ENCODE peak calls at places on chromosomes 5 and 9, in six cellular contexts. One of them, this sample, is unnamed.

GRCh38 chr9:121566401-121567141 is 66.9 kb upstream of the GGTA1 start:
- DNase-seq in mesenchymal stem cell: peak
- DNase-seq in H9: no peak
- DNase-seq in neuronal stem cell: no peak
- DNase-seq in trophoblast cell: no peak
- DNase-seq in IMR-90: peak
- DNase-seq in this sample: no peak

GRCh38 chr5:134902071-134902801 is 2.7 kb upstream of the PCBD2 start:
- DNase-seq in mesenchymal stem cell: no peak
- DNase-seq in H9: no peak
- DNase-seq in neuronal stem cell: no peak
- DNase-seq in trophoblast cell: no peak
- DNase-seq in IMR-90: peak
- DNase-seq in this sample: no peak

GRCh38 chr5:141845371-141845821 is 32.8 kb downstream of the PCDH1 start:
- DNase-seq in mesenchymal stem cell: no peak
- DNase-seq in H9: peak
- DNase-seq in neuronal stem cell: no peak
- DNase-seq in trophoblast cell: no peak
- DNase-seq in IMR-90: no peak
- DNase-seq in this sample: peak

GRCh38 chr5:164980480-164980879 is 1475.1 kb downstream of the MAT2B start:
- DNase-seq in mesenchymal stem cell: no peak
- DNase-seq in H9: no peak
- DNase-seq in neuronal stem cell: no peak
- DNase-seq in trophoblast cell: no peak
- DNase-seq in IMR-90: no peak
- DNase-seq in this sample: no peak

GRCh38 chr5:163569284-163569683 is 63.9 kb downstream of the MAT2B start:
- DNase-seq in mesenchymal stem cell: peak
- DNase-seq in H9: no peak
- DNase-seq in neuronal stem cell: no peak
- DNase-seq in trophoblast cell: no peak
- DNase-seq in IMR-90: peak
- DNase-seq in this sample: peak

GRCh38 chr5:74546796-74547195 is 93.7 kb downstream of the ENC1 start:
- DNase-seq in mesenchymal stem cell: peak
- DNase-seq in H9: no peak
- DNase-seq in neuronal stem cell: no peak
- DNase-seq in trophoblast cell: no peak
- DNase-seq in IMR-90: peak
- DNase-seq in this sample: no peak

GRCh38 chr5:171606414-171607024 is 179.1 kb upstream of the SMIM23 start:
- DNase-seq in mesenchymal stem cell: peak
- DNase-seq in H9: no peak
- DNase-seq in neuronal stem cell: no peak
- DNase-seq in trophoblast cell: no peak
- DNase-seq in IMR-90: peak
- DNase-seq in this sample: no peak

GRCh38 chr9:120377268-120378150 is 202.5 kb downstream of the CDK5RAP2 start:
- DNase-seq in mesenchymal stem cell: no peak
- DNase-seq in H9: no peak
- DNase-seq in neuronal stem cell: no peak
- DNase-seq in trophoblast cell: peak
- DNase-seq in IMR-90: peak
- DNase-seq in this sample: no peak

GRCh38 chr9:134356496-134357470 is 30.5 kb downstream of the RXRA start:
- DNase-seq in mesenchymal stem cell: no peak
- DNase-seq in H9: no peak
- DNase-seq in neuronal stem cell: no peak
- DNase-seq in trophoblast cell: peak
- DNase-seq in IMR-90: no peak
- DNase-seq in this sample: no peak

GRCh38 chr9:117314021-117314420 is 100.8 kb downstream of the ASTN2 start:
- DNase-seq in mesenchymal stem cell: no peak
- DNase-seq in H9: no peak
- DNase-seq in neuronal stem cell: no peak
- DNase-seq in trophoblast cell: no peak
- DNase-seq in IMR-90: no peak
- DNase-seq in this sample: peak

GRCh38 chr9:138063785-138064184 is 186.2 kb downstream of the CACNA1B start:
- DNase-seq in mesenchymal stem cell: no peak
- DNase-seq in H9: peak
- DNase-seq in neuronal stem cell: no peak
- DNase-seq in trophoblast cell: no peak
- DNase-seq in IMR-90: no peak
- DNase-seq in this sample: no peak

DNA sequence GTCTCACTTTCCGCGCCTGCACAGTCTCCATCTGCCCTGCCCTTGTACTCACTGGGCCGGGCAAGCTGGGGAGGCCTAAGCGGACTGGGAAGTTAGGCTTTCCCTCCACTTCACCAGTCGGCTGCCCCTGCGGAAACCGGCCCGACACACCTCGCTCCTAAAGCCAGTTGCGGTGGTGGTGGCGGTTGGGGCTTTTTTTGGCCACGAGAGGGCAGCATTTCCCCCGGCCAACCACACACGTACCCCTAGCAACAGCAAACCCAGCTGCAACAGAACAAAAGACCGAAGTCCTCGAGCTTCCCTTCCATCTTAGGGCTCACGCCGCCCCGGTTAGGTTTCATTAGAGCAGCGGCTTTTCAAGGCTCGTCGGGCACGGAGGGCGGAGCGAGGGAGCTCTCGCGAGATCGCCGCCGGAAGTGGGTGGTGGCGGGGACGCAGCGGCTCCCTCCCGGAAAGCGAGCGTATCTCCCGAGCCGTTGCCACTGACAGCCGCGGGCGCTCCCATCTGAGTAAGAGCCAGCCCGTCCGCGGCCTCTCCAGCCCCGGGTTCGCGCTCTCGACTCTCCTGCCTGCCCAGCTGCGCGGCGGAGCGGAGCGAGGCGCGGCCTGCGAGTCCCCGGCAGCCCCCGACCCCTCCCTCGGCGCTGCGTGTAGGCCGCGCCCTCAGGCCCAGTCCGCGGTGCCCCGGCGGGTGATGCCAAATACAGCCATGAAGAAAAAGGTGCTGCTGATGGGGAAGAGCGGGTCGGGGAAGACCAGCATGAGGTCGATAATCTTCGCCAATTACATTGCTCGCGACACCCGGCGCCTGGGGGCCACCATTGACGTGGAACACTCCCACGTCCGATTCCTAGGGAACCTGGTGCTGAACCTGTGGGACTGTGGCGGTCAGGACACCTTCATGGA is at the start of gene RRAGA:
- DNase-seq in mesenchymal stem cell: peak
- DNase-seq in H9: peak
- DNase-seq in neuronal stem cell: peak
- DNase-seq in trophoblast cell: peak
- DNase-seq in IMR-90: peak
- DNase-seq in this sample: peak
- H3K4ac ChIP-seq in mesenchymal stem cell: peak
- H3K4ac ChIP-seq in H9: no peak
- H3K4ac ChIP-seq in neuronal stem cell: no peak
- H3K4ac ChIP-seq in trophoblast cell: peak
- H3K4ac ChIP-seq in IMR-90: peak
- H3K4ac ChIP-seq in this sample: peak

GRCh38 chr5:180790020-180790419 is 12.6 kb downstream of the MGAT1 start:
- DNase-seq in mesenchymal stem cell: no peak
- DNase-seq in H9: peak
- DNase-seq in neuronal stem cell: no peak
- DNase-seq in trophoblast cell: no peak
- DNase-seq in IMR-90: no peak
- DNase-seq in this sample: peak

GRCh38 chr5:180786398-180787005 is 16.1 kb downstream of the MGAT1 start:
- DNase-seq in mesenchymal stem cell: peak
- DNase-seq in H9: no peak
- DNase-seq in neuronal stem cell: no peak
- DNase-seq in trophoblast cell: peak
- DNase-seq in IMR-90: no peak
- DNase-seq in this sample: peak

GRCh38 chr5:180787025-180787424 is 15.6 kb downstream of the MGAT1 start:
- DNase-seq in mesenchymal stem cell: peak
- DNase-seq in H9: no peak
- DNase-seq in neuronal stem cell: no peak
- DNase-seq in trophoblast cell: no peak
- DNase-seq in IMR-90: peak
- DNase-seq in this sample: peak

GRCh38 chr5:180785794-180786221 is 16.8 kb downstream of the MGAT1 start:
- DNase-seq in mesenchymal stem cell: peak
- DNase-seq in H9: peak
- DNase-seq in neuronal stem cell: peak
- DNase-seq in trophoblast cell: peak
- DNase-seq in IMR-90: peak
- DNase-seq in this sample: peak

DNA sequence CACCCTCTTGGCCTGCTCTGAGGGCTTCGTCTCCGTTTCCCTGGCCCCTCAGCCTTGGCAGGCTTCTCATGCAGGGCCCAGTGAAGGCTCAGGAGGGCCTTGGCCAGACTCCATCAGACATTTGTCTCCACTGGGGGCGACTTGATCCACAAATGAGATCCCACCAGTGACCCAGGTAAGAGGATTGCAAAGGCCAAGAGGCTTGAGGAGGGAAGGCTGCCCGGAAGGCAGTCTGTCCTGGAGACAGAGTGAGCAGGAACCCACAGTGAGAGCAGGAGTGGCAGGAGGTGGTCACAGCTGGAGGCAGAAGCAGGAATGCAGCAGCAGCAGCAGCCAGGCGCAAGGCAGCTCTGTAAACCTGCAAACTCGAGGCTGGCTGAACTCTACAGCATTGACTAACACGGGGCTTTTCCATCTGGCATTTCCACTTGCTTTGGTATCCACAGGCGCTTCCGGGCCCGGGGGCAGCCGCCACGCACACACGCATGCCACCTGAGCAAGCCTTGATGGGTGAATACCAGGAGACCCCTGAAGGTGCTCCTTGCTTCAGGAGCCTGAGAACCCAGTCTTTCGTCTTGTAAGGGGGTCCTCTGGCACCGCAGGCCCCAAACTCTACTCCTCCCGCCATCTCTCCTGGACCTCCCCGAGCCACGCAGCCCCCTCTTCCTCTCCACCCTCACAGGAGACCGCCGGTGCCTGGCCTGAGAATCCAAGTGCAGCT is 14.7 kb downstream of the MGAT1 start:
- DNase-seq in mesenchymal stem cell: peak
- DNase-seq in H9: peak
- DNase-seq in neuronal stem cell: no peak
- DNase-seq in trophoblast cell: peak
- DNase-seq in IMR-90: peak
- DNase-seq in this sample: peak
- H3K4ac ChIP-seq in mesenchymal stem cell: no peak
- H3K4ac ChIP-seq in H9: no peak
- H3K4ac ChIP-seq in neuronal stem cell: no peak
- H3K4ac ChIP-seq in trophoblast cell: no peak
- H3K4ac ChIP-seq in IMR-90: peak
- H3K4ac ChIP-seq in this sample: no peak

DNA sequence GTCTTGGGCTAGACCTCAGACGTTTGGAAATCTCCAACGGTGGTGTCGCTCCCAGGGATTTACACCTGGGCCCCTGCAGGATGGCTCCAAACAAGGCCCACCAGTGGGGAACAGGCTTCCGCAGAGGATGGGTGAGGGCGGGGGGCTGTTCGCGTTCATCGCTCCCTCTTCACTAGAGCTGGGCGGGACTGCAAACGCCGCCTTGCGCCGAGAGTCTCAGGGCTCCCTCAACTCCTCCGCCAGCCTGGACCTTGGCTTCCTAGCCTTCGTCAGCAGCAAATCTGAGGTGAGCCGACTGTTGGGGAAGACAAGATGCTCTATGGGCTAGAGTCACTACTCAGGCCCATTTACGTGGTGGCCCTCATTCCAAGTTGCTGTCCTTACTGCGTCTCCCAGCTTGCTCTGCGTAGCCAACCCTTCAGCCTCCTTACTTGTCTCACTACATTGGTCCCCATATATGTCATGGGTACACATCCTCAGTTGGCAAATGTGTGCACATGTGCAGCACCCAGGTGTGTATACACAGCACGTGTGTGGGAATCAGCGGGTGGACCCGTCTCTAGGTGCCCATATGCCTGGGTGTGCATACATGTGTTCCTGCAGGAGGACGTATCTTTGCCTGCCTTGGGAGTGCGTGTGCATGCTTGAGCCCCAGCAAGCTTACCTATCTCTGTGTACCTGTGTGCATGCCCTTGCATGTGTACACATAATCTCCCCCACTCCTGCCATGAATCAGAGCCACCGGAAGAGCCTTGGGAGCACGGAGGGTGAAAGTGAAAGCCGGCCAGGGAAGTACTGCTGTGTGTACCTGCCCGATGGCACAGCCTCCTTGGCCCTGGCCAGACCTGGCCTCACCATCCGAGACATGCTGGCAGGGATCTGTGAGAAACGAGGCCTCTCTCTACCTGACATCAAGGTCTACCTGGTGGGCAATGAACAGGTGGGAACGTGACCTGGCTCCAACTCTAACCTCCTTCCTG is 10.5 kb downstream of the RGS14 start:
- DNase-seq in mesenchymal stem cell: no peak
- DNase-seq in H9: no peak
- DNase-seq in neuronal stem cell: no peak
- DNase-seq in trophoblast cell: no peak
- DNase-seq in IMR-90: no peak
- DNase-seq in this sample: no peak
- H3K4ac ChIP-seq in mesenchymal stem cell: no peak
- H3K4ac ChIP-seq in H9: no peak
- H3K4ac ChIP-seq in neuronal stem cell: no peak
- H3K4ac ChIP-seq in trophoblast cell: no peak
- H3K4ac ChIP-seq in IMR-90: no peak
- H3K4ac ChIP-seq in this sample: no peak

DNA sequence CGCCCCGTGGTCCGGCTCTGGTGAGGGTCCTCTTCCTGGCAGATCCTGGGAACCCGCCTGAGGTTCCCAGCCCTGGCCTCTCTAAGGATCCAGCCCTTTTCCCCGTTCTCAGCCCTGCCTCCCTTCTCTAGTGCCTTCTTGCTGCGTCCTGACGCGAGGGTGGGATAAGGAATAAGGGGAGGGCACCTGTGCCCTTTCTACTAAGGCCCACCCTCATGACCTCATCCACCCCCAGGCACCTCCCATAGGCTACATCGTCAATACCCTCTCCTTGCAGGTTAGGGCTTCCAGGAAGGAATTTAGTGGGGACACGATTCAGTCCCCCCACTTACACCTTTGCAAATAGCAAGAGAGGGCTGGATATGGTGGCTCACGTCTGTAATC is 10.7 kb upstream of the DIPK1B start:
- DNase-seq in mesenchymal stem cell: no peak
- DNase-seq in H9: no peak
- DNase-seq in neuronal stem cell: no peak
- DNase-seq in trophoblast cell: no peak
- DNase-seq in IMR-90: no peak
- DNase-seq in this sample: no peak
- H3K4ac ChIP-seq in mesenchymal stem cell: no peak
- H3K4ac ChIP-seq in H9: no peak
- H3K4ac ChIP-seq in neuronal stem cell: no peak
- H3K4ac ChIP-seq in trophoblast cell: no peak
- H3K4ac ChIP-seq in IMR-90: no peak
- H3K4ac ChIP-seq in this sample: no peak

DNA sequence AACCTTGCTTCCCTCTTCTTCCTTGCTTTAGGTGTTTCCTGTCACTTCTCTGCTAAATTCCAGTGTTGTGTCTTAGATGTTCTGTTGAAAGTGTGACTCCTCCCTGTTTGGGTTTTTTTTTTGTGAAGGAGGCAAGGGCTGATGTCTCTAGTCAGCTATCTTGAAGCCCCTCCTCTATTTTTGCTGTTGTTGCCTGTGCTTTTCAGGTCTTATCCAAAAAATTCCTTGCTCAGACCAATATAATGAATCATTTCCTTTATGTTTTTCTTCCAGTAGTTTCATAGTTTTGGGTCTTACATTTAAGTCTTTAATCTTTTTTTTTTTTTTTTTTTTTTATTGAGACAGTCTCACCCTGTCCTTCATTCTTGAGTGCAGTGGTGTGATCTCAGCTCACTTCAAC is 22.3 kb downstream of the RIC1 start:
- DNase-seq in mesenchymal stem cell: no peak
- DNase-seq in H9: no peak
- DNase-seq in neuronal stem cell: no peak
- DNase-seq in trophoblast cell: no peak
- DNase-seq in IMR-90: no peak
- DNase-seq in this sample: peak
- H3K4ac ChIP-seq in mesenchymal stem cell: no peak
- H3K4ac ChIP-seq in H9: no peak
- H3K4ac ChIP-seq in neuronal stem cell: no peak
- H3K4ac ChIP-seq in trophoblast cell: peak
- H3K4ac ChIP-seq in IMR-90: no peak
- H3K4ac ChIP-seq in this sample: no peak

This sample was measured in mesendoderm.